ENCODE peak calls at places on chromosome 1, in five cellular contexts. X is GM12865, U is A172, L is WERI-Rb-1, S is cardiac fibroblast. R is an unnamed sample.

GRCh38 chr1:234758851-234759250 is 148.9 kb upstream of the IRF2BP2 start:
- DNase-seq in X (no peak), U (no peak), L (no peak), S (no peak), R (no peak)

GRCh38 chr1:232950919-232951579 is 638 bp downstream of the NTPCR start:
- DNase-seq in X (peak), U (peak), L (no peak), S (no peak), R (peak)

GRCh38 chr1:3277623-3278022 is 176.8 kb upstream of the ARHGEF16 start:
- DNase-seq in X (no peak), U (no peak), L (no peak), S (no peak), R (no peak)

GRCh38 chr1:227766015-227766634 is 30.9 kb downstream of the SNAP47 start:
- DNase-seq in X (no peak), U (peak), L (no peak), S (no peak), R (peak)

GRCh38 chr1:67166196-67166595 is at the start of gene IL23R:
- DNase-seq in X (peak), U (no peak), L (no peak), S (no peak), R (peak)

GRCh38 chr1:156821801-156822200 is 5.2 kb upstream of the SH2D2A start:
- DNase-seq in X (no peak), U (no peak), L (no peak), S (peak), R (peak)

GRCh38 chr1:207811920-207812720 is 60.3 kb downstream of the CD46 start:
- DNase-seq in X (peak), U (peak), L (peak), S (no peak), R (no peak)

GRCh38 chr1:175602186-175602585 is 141.2 kb downstream of the TNR start:
- DNase-seq in X (no peak), U (no peak), L (no peak), S (peak), R (no peak)

GRCh38 chr1:154434346-154435075 is 29.4 kb downstream of the IL6R start:
- DNase-seq in X (no peak), U (peak), L (no peak), S (peak), R (no peak)

GRCh38 chr1:9086060-9086459 is 16.6 kb upstream of the SLC2A5 start:
- DNase-seq in X (no peak), U (no peak), L (no peak), S (peak), R (no peak)

GRCh38 chr1:116333171-116334014 is 39.7 kb upstream of the ATP1A1 start:
- DNase-seq in X (no peak), U (no peak), L (no peak), S (no peak), R (no peak)